ENCODE peak calls at places on chromosomes 6 and 20, in five cellular contexts. Q is H9, I is neuronal stem cell, H is mesenchymal stem cell, M is H1. K is an unnamed sample.
A peak's percentile ranks its signal among the peaks of the same experiment; 100 is the strongest.

GRCh38 chr6:54291738-54292137 is 16.5 kb upstream of the TINAG start:
- DNase-seq in I (no peak), H (peak; percentile 76), M (no peak), Q (no peak), K (no peak)

GRCh38 chr6:156883497-156884252 is 106.5 kb downstream of the ARID1B start:
- DNase-seq in H (no peak), I (no peak), M (no peak), Q (no peak), K (no peak)

GRCh38 chr6:93418448-93419303 is 683 bp downstream of the EPHA7 start:
- DNase-seq in M (no peak), I (peak; percentile 78), Q (peak; percentile 65), H (peak; percentile 69), K (peak; percentile 15)

GRCh38 chr6:46220351-46221220 is 49.8 kb upstream of the ENPP5 start:
- DNase-seq in Q (no peak), I (no peak), M (no peak), H (no peak), K (no peak)

GRCh38 chr6:13375360-13375878 is 47.1 kb upstream of the TBC1D7 start:
- DNase-seq in I (no peak), H (no peak), M (no peak), Q (no peak), K (no peak)

GRCh38 chr6:25137497-25137896 is 141.7 kb upstream of the CARMIL1 start:
- DNase-seq in M (no peak), Q (no peak), I (no peak), H (no peak), K (no peak)

GRCh38 chr6:144725731-144726522 is 440.8 kb downstream of the UTRN start:
- DNase-seq in Q (no peak), M (no peak), I (no peak), H (no peak), K (no peak)

GRCh38 chr6:71119560-71119959 is 162.7 kb upstream of the B3GAT2 start:
- DNase-seq in Q (no peak), H (no peak), I (no peak), M (no peak), K (no peak)

GRCh38 chr6:157879873-157880254 is 56.8 kb downstream of the SNX9 start:
- DNase-seq in M (no peak), Q (no peak), I (no peak), H (no peak), K (no peak)

GRCh38 chr20:3277686-3278465 is 38.9 kb upstream of the SLC4A11 start:
- DNase-seq in H (no peak), Q (no peak), I (no peak), M (no peak), K (peak; percentile 94)

GRCh38 chr20:3276400-3277015 is 37.5 kb upstream of the SLC4A11 start:
- DNase-seq in H (peak; percentile 23), I (peak; percentile 24), Q (peak; percentile 56), M (no peak), K (peak; percentile 48)

GRCh38 chr20:3273371-3273770 is 34.4 kb upstream of the SLC4A11 start:
- DNase-seq in I (no peak), M (no peak), Q (no peak), H (no peak), K (no peak)

GRCh38 chr20:3275064-3275935 is 36.3 kb upstream of the SLC4A11 start:
- DNase-seq in M (no peak), Q (no peak), I (no peak), H (no peak), K (no peak)

GRCh38 chr20:3275966-3276365 is 37.0 kb upstream of the SLC4A11 start:
- DNase-seq in I (no peak), H (no peak), Q (no peak), M (no peak), K (no peak)
- H2BK12ac ChIP-seq in I (no peak overlapping the region), H (no peak overlapping the region), Q (no peak overlapping the region), M (no peak overlapping the region), K (no peak overlapping the region)

DNA sequence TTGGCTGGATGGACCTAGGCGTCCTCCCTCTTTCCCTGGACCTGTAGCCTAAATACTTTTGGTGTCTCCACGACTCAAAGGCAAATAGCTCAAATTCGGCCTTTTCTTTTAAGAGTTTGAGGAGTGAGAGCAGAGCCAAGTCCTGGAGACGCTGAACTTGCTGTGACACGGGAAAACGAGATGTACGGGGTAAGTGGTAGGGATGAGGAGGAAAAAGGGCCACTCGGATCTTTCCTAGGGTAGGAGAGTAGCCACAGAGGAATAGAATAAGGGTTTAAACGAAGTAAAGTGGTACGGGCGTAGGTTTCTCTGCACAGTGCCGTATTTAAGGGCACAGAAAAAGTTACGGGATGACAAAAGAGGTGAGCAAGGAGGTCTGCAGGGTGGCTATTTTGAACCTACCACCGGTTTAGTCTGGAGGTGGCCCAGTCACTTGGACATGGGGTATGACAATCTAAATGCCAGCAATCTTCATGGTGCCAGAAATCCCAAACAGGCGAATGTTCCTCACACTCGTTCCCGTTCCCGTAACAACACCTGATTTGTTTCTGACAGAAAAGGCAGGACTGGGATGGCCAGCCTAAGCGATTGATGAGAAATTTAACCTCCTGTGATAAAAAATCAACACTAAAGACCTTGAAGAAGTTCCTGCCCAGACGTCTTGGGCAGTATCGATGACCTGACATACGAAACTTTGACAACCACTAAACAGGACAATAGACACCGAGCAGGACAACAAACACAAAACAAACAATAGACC is 149.3 kb downstream of the TRIM27 start:
- DNase-seq in H (no peak), I (no peak), Q (no peak), M (no peak), K (no peak)
- H3K9ac ChIP-seq in H (no peak overlapping the region), I (no peak overlapping the region), Q (no peak overlapping the region), M (no peak overlapping the region), K (no peak overlapping the region)

DNA sequence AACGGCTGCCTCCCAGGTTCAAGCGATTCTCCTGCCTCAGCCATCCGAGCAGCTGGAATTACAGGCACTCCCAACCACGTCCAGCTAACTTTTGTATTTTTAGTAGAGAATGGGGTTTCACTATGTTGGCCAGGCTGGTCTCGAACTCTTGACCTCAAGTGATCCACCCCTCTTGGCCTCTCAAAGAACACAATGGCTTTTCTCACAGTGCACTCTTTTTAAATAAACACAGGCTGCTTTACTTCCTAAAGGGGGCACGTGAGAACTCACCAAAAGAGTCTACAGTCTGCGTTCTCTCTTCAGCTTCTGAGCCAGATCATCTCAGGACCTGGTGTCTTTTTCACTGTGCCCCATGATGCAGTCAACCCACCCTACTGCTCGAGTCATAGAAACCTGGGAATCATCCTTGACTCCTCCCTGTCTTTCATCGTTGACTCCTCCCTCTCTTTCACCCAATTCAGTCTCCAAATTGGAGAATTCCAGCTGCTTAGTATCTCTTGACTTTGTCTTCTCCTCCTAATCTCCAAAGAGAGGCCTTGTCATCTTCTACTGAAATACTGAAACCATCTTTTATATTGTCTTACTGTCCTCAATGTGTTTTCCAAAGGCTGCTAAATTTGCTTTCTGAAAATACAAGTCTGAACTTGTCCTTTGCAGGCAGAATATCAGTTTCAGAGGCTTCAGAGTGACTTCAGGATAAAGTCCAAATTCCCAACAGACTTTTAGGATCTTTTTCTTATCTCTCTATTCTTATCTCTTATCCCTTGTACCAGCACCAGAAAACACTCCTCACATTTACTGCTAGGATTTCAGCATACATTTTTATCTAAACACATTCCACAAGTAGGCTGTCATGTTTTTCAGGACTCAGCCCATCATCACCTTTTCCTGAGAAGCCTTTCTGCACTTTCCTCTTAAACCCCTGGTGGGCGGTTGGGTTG is 323.4 kb downstream of the SYNE1 start:
- DNase-seq in Q (no peak), H (peak; percentile 55), M (no peak), I (no peak), K (peak; percentile 90)
- H4K91ac ChIP-seq in Q (no peak overlapping the region), H (peak overlapping the region; percentile 46), M (no peak overlapping the region), I (no peak overlapping the region), K (peak overlapping the region; percentile 80)

GRCh38 chr6:52609968-52610367 is 33.1 kb upstream of the TRAM2 start:
- DNase-seq in Q (no peak), M (no peak), I (no peak), H (no peak), K (peak; percentile 38)
- H2BK12ac ChIP-seq in Q (no peak overlapping the region), M (no peak overlapping the region), I (no peak overlapping the region), H (no peak overlapping the region), K (no peak overlapping the region)

GRCh38 chr20:47336013-47336754 is 20.3 kb downstream of the ZMYND8 start:
- DNase-seq in M (no peak), Q (no peak), H (peak; percentile 53), I (no peak), K (peak; percentile 17)
- H3K9ac ChIP-seq in M (no peak overlapping the region), Q (no peak overlapping the region), H (peak overlapping the region; percentile 84), I (no peak overlapping the region), K (no peak overlapping the region)

DNA sequence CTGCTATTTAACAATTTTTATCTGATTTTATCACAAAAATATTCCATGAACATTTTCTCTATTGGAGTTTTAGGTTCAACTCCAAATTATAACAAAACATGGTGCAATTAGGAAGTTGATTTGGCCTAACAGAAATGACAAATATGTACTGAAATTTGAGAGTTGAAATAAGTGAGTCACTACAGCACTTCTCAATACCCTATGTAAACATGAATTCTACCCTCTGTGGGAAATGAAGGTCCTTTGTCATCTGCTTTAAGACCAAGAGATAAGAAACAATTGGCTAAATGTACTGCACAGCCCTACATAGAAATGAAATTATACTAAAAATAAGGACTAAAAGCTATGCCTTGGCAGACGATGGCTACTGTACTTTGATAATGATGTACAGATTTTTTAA is 86.2 kb upstream of the BEND6 start:
- DNase-seq in I (no peak), M (no peak), H (peak; percentile 79), Q (no peak), K (no peak)
- H4K91ac ChIP-seq in I (no peak overlapping the region), M (no peak overlapping the region), H (no peak overlapping the region), Q (no peak overlapping the region), K (no peak overlapping the region)

K was measured in trophoblast cell.